ENCODE peak calls at places on chromosomes 3 and 15, in five cellular contexts. R is fibroblast of lung, J is AG09309, H is Panc1, N is PC-3. Z is an unnamed sample.

GRCh38 chr3:82572721-82573120 is 811.3 kb upstream of the GBE1 start:
- DNase-seq in J (no peak), H (no peak), R (no peak), N (no peak), Z (no peak)

GRCh38 chr3:52721002-52721741 is 15.3 kb downstream of the SPCS1 start:
- DNase-seq in R (no peak), H (no peak), J (no peak), N (no peak), Z (no peak)

GRCh38 chr3:12294885-12295580 is 6.2 kb downstream of the PPARG start:
- DNase-seq in J (no peak), R (peak), H (no peak), N (peak), Z (peak)

GRCh38 chr3:27290760-27291159 is 78.4 kb downstream of the NEK10 start:
- DNase-seq in H (no peak), R (peak), J (no peak), N (no peak), Z (no peak)

GRCh38 chr15:91043190-91043874 is 20.9 kb upstream of the VPS33B start:
- DNase-seq in R (no peak), H (no peak), J (no peak), N (no peak), Z (no peak)

GRCh38 chr15:59140422-59141226 is 35.7 kb downstream of the CCNB2 start:
- DNase-seq in J (no peak), N (peak), H (no peak), R (peak), Z (peak)

GRCh38 chr3:81465510-81465909 is 295.9 kb downstream of the GBE1 start:
- DNase-seq in N (peak), H (no peak), R (peak), J (no peak), Z (no peak)

GRCh38 chr3:57421336-57421735 is 122.8 kb downstream of the DNAH12 start:
- DNase-seq in H (no peak), R (peak), J (no peak), N (no peak), Z (no peak)

GRCh38 chr3:194281306-194281705 is 69.8 kb downstream of the CPN2 start:
- DNase-seq in R (no peak), N (no peak), H (no peak), J (no peak), Z (no peak)

GRCh38 chr3:183650554-183650953 is 15.1 kb downstream of the KLHL24 start:
- DNase-seq in H (no peak), J (no peak), N (no peak), R (peak), Z (no peak)

GRCh38 chr3:134251731-134252391 is 1.2 kb upstream of the RYK start:
- DNase-seq in J (no peak), N (no peak), H (no peak), R (no peak), Z (no peak)

GRCh38 chr15:27530994-27531393 is 560.0 kb downstream of the GABRG3 start:
- DNase-seq in R (no peak), J (no peak), N (no peak), H (no peak), Z (no peak)

GRCh38 chr15:27532358-27532757 is 561.4 kb downstream of the GABRG3 start:
- DNase-seq in R (no peak), N (no peak), J (no peak), H (no peak), Z (no peak)

GRCh38 chr15:27527490-27528067 is 556.6 kb downstream of the GABRG3 start:
- DNase-seq in H (no peak), J (no peak), R (no peak), N (no peak), Z (no peak)
- TF ChIP-seq CTCF in H (peak), J (no peak), R (no peak), N (peak), Z (no peak)

GRCh38 chr15:79728867-79729266 is 167.9 kb downstream of the MTHFS start:
- DNase-seq in N (no peak), J (no peak), R (no peak), H (no peak), Z (no peak)
- H3K4me3 ChIP-seq in N (no peak), J (no peak), R (no peak), H (no peak), Z (no peak)

GRCh38 chr15:68389041-68389930 is 42.7 kb downstream of the ITGA11 start:
- DNase-seq in J (no peak), N (no peak), R (no peak), H (no peak), Z (no peak)
- TF ChIP-seq CTCF in J (no peak), N (no peak), R (no peak), H (no peak), Z (no peak)

GRCh38 chr3:115363071-115363470 is 216.0 kb upstream of the ZBTB20 start:
- DNase-seq in R (peak), H (no peak), N (peak), J (no peak), Z (peak)

GRCh38 chr3:115354010-115354409 is 206.9 kb upstream of the ZBTB20 start:
- DNase-seq in N (no peak), H (no peak), R (no peak), J (no peak), Z (no peak)

GRCh38 chr3:115357456-115357855 is 210.4 kb upstream of the ZBTB20 start:
- DNase-seq in R (no peak), N (no peak), H (no peak), J (no peak), Z (no peak)

GRCh38 chr3:115359507-115359906 is 212.4 kb upstream of the ZBTB20 start:
- DNase-seq in H (no peak), N (no peak), R (peak), J (no peak), Z (no peak)
- H3K4me3 ChIP-seq in H (no peak), N (no peak), R (peak), J (no peak), Z (no peak)

GRCh38 chr15:83372434-83372873 is 74.7 kb upstream of the SH3GL3 start:
- DNase-seq in R (peak), H (no peak), J (no peak), N (peak), Z (peak)
- TF ChIP-seq CTCF in R (no peak), H (no peak), J (no peak), N (no peak), Z (peak)

Z was measured in retinal pigment epithelial cell.